ENCODE peak calls at places on chromosomes 6 and 20, in six cellular contexts. P is IMR-90, C is HCT116, Z is body of pancreas, R is Peyer's patch, F is Karpas-422. X is an unnamed sample.
A peak's percentile ranks its signal among the peaks of the same experiment; 100 is the strongest.

GRCh38 chr6:30885481-30885998 is 1.2 kb downstream of the DDR1 start:
- DNase-seq in P (peak; percentile 18), C (no peak), Z (peak; percentile 37), R (no peak), F (no peak), X (no peak)

GRCh38 chr6:83311231-83311630 is 118.1 kb downstream of the RWDD2A start:
- DNase-seq in P (peak; percentile 57), C (no peak), Z (no peak), R (no peak), F (no peak), X (no peak)

GRCh38 chr20:16123623-16124022 is 449.6 kb downstream of the KIF16B start:
- DNase-seq in P (no peak), C (no peak), Z (no peak), R (no peak), F (no peak), X (no peak)

GRCh38 chr20:18224968-18225568 is 63.3 kb upstream of the ZNF133 start:
- DNase-seq in P (peak; percentile 64), C (peak; percentile 12), Z (peak; percentile 50), R (no peak), F (no peak), X (no peak)

GRCh38 chr6:21587925-21588811 is 5.4 kb upstream of the SOX4 start:
- DNase-seq in P (peak; percentile 44), C (peak; percentile 44), Z (peak; percentile 67), R (no peak), F (peak; percentile 81), X (peak; percentile 83)

GRCh38 chr6:10658910-10659696 is 35.3 kb downstream of the C6orf52 start:
- DNase-seq in P (no peak), C (no peak), Z (no peak), R (no peak), F (no peak), X (peak; percentile 20)

GRCh38 chr6:125789576-125790402 is 971 bp upstream of the NCOA7 start:
- DNase-seq in P (peak; percentile 44), C (no peak), Z (peak; percentile 44), R (peak; percentile 43), F (peak; percentile 80), X (peak; percentile 57)

GRCh38 chr6:142236686-142237085 is 65.1 kb upstream of the ADGRG6 start:
- DNase-seq in P (no peak), C (no peak), Z (no peak), R (no peak), F (peak; percentile 34), X (no peak)

GRCh38 chr6:146545608-146546007 is 2.0 kb downstream of the RAB32 start:
- DNase-seq in P (peak; percentile 84), C (no peak), Z (no peak), R (no peak), F (no peak), X (no peak)

GRCh38 chr6:5787054-5787720 is 219.5 kb downstream of the NRN1 start:
- DNase-seq in P (no peak), C (no peak), Z (no peak), R (no peak), F (peak; percentile 65), X (no peak)

GRCh38 chr6:163165922-163166321 is 248.6 kb upstream of the QKI start:
- DNase-seq in P (no peak), C (no peak), Z (no peak), R (no peak), F (no peak), X (no peak)

GRCh38 chr6:31058128-31058894 is 48.0 kb downstream of the MUC22 start:
- DNase-seq in P (peak; percentile 98), C (peak; percentile 70), Z (no peak), R (no peak), F (peak; percentile 59), X (no peak)

GRCh38 chr6:126077810-126078791 is 91.8 kb downstream of the TRMT11 start:
- DNase-seq in P (peak; percentile 51), C (no peak), Z (no peak), R (no peak), F (no peak), X (no peak)

GRCh38 chr6:80020381-80021120 is 16.1 kb downstream of the TTK start:
- DNase-seq in P (no peak), C (no peak), Z (no peak), R (no peak), F (no peak), X (no peak)

GRCh38 chr6:130865793-130866192 is 38.6 kb downstream of the SMLR1 start:
- DNase-seq in P (no peak), C (no peak), Z (no peak), R (no peak), F (no peak), X (no peak)

GRCh38 chr6:4108561-4109093 is 26.7 kb downstream of the ECI2 start:
- DNase-seq in P (no peak), C (no peak), Z (no peak), R (no peak), F (no peak), X (no peak)

GRCh38 chr6:167409689-167410088 is 84.8 kb downstream of the TTLL2 start:
- DNase-seq in P (no peak), C (no peak), Z (no peak), R (no peak), F (no peak), X (no peak)

DNA sequence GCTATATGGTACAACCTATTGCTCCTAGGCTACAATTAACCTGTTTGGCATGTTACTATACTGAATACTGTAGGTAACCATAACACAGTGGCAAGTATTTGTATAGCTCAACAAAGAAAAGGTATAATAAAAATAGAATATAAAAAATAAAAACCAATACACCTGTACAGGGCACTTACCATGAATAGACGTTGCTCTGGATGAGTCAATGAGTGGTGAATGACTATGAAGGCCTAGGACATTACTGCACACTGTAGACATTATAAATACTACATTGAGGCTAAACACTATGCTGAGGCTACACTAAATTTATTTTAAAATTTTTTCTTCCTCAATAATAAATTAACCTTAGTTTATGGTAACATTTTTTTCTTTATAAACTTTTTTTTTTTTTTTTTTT is 18.6 kb downstream of the ELOVL5 start:
- DNase-seq in P (no peak), C (no peak), Z (no peak), R (no peak), F (no peak), X (no peak)
- H3K4me1 ChIP-seq in P (peaks cover 16% of the 10 kb centered on the region), C (peaks cover 44% of the 10 kb centered on the region), Z (peaks cover 16% of the 10 kb centered on the region), R (peaks cover 11% of the 10 kb centered on the region), F (peaks cover 26% of the 10 kb centered on the region), X (peaks cover 23% of the 10 kb centered on the region)

GRCh38 chr6:35724059-35724458 is 12.8 kb upstream of the ARMC12 start:
- DNase-seq in P (no peak), C (no peak), Z (no peak), R (no peak), F (no peak), X (no peak)

GRCh38 chr6:35722121-35722761 is 14.6 kb upstream of the ARMC12 start:
- DNase-seq in P (no peak), C (no peak), Z (peak; percentile 70), R (no peak), F (no peak), X (peak; percentile 77)

GRCh38 chr6:35725081-35725708 is 11.6 kb upstream of the ARMC12 start:
- DNase-seq in P (no peak), C (no peak), Z (no peak), R (no peak), F (no peak), X (no peak)

GRCh38 chr6:35724471-35724870 is 12.4 kb upstream of the ARMC12 start:
- DNase-seq in P (no peak), C (no peak), Z (no peak), R (no peak), F (no peak), X (no peak)

GRCh38 chr6:35723587-35723986 is 13.2 kb upstream of the ARMC12 start:
- DNase-seq in P (no peak), C (no peak), Z (no peak), R (no peak), F (no peak), X (no peak)
- H3K4me1 ChIP-seq in P (peaks cover 34% of the 10 kb centered on the region), C (peaks cover 38% of the 10 kb centered on the region), Z (peaks cover 73% of the 10 kb centered on the region), R (peaks cover 88% of the 10 kb centered on the region), F (peaks cover 34% of the 10 kb centered on the region), X (peaks cover 51% of the 10 kb centered on the region)

GRCh38 chr6:157586476-157587126 is 205.6 kb downstream of the ZDHHC14 start:
- DNase-seq in P (no peak), C (no peak), Z (no peak), R (no peak), F (peak; percentile 11), X (no peak)
- H3K4me1 ChIP-seq in P (no peaks in the 10 kb centered on the region), C (no peaks in the 10 kb centered on the region), Z (peaks cover 19% of the 10 kb centered on the region), R (no peaks in the 10 kb centered on the region), F (no peaks in the 10 kb centered on the region), X (no peaks in the 10 kb centered on the region)

GRCh38 chr6:107625264-107625663 is 135.3 kb downstream of the SOBP start:
- DNase-seq in P (no peak), C (no peak), Z (no peak), R (no peak), F (no peak), X (no peak)
- H3K4me1 ChIP-seq in P (peaks cover 4% of the 10 kb centered on the region), C (peaks cover 13% of the 10 kb centered on the region), Z (no peaks in the 10 kb centered on the region), R (peaks cover 8% of the 10 kb centered on the region), F (peaks cover 49% of the 10 kb centered on the region), X (peaks cover 10% of the 10 kb centered on the region)

X was measured in right cardiac atrium.